ENCODE peak calls at places on chromosomes 1 and 21, in seven cellular contexts. X is lower leg skin, L is iris pigment epithelial cell, T is T-helper 17 cell, W is NCI-H1694, J is neural crest cell, N is GM12864. Y is an unnamed sample.

GRCh38 chr1:183896466-183897026 is 91.6 kb downstream of the RGL1 start:
- DNase-seq in X (no peak), L (peak), T (no peak), W (no peak), J (no peak), N (no peak), Y (no peak)

GRCh38 chr21:38780879-38781278 is 24.9 kb upstream of the ETS2 start:
- DNase-seq in X (no peak), L (no peak), T (no peak), W (no peak), J (no peak), N (no peak), Y (no peak)

GRCh38 chr1:199007423-199007822 is 368.6 kb downstream of the PTPRC start:
- DNase-seq in X (no peak), L (peak), T (no peak), W (no peak), J (no peak), N (no peak), Y (no peak)

GRCh38 chr21:43985690-43986251 is 26.3 kb upstream of the TRAPPC10 start:
- DNase-seq in X (no peak), L (no peak), T (no peak), W (no peak), J (no peak), N (no peak), Y (no peak)

GRCh38 chr1:212281589-212281988 is 3.6 kb upstream of the PPP2R5A start:
- DNase-seq in X (no peak), L (peak), T (no peak), W (no peak), J (no peak), N (no peak), Y (no peak)

GRCh38 chr1:248686815-248687214 is 15.8 kb downstream of the OR14I1 start:
- DNase-seq in X (no peak), L (no peak), T (no peak), W (no peak), J (no peak), N (peak), Y (no peak)

GRCh38 chr21:42463861-42464515 is 32.0 kb downstream of the RSPH1 start:
- DNase-seq in X (no peak), L (peak), T (peak), W (no peak), J (no peak), N (peak), Y (peak)

GRCh38 chr21:38478782-38479181 is 19.5 kb downstream of the ERG start:
- DNase-seq in X (no peak), L (peak), T (no peak), W (no peak), J (no peak), N (no peak), Y (no peak)

GRCh38 chr1:18385239-18385790 is 95.4 kb upstream of the KLHDC7A start:
- DNase-seq in X (no peak), L (no peak), T (no peak), W (no peak), J (peak), N (no peak), Y (no peak)

GRCh38 chr1:7022058-7022457 is 236.8 kb downstream of the CAMTA1 start:
- DNase-seq in X (no peak), L (no peak), T (no peak), W (no peak), J (no peak), N (no peak), Y (no peak)

GRCh38 chr1:40768146-40768990 is 15.2 kb upstream of the KCNQ4 start:
- DNase-seq in X (no peak), L (no peak), T (no peak), W (no peak), J (no peak), N (no peak), Y (no peak)

GRCh38 chr1:159817276-159818041 is 9.2 kb upstream of the SLAMF8 start:
- DNase-seq in X (no peak), L (peak), T (no peak), W (no peak), J (no peak), N (no peak), Y (no peak)

GRCh38 chr1:168520052-168520751 is 23.6 kb downstream of the XCL2 start:
- DNase-seq in X (no peak), L (no peak), T (no peak), W (no peak), J (no peak), N (no peak), Y (no peak)

GRCh38 chr1:29647581-29647980 is 411.3 kb downstream of the PTPRU start:
- DNase-seq in X (no peak), L (peak), T (no peak), W (no peak), J (no peak), N (no peak), Y (no peak)

GRCh38 chr1:43945898-43946243 is 879 bp upstream of the IPO13 start:
- DNase-seq in X (no peak), L (no peak), T (no peak), W (no peak), J (no peak), N (no peak), Y (no peak)

GRCh38 chr1:67013573-67013972 is 40.4 kb downstream of the SLC35D1 start:
- DNase-seq in X (no peak), L (peak), T (no peak), W (no peak), J (no peak), N (no peak), Y (no peak)

GRCh38 chr1:52588535-52588934 is 13.6 kb upstream of the GPX7 start:
- DNase-seq in X (no peak), L (no peak), T (no peak), W (no peak), J (no peak), N (no peak), Y (no peak)

GRCh38 chr21:38773108-38774061 is 32.3 kb upstream of the ETS2 start:
- DNase-seq in X (peak), L (peak), T (no peak), W (no peak), J (no peak), N (no peak), Y (no peak)

GRCh38 chr21:42555756-42556438 is 42.2 kb downstream of the SLC37A1 start:
- DNase-seq in X (no peak), L (no peak), T (no peak), W (no peak), J (no peak), N (no peak), Y (no peak)

GRCh38 chr1:230112131-230112701 is 45.2 kb downstream of the GALNT2 start:
- DNase-seq in X (no peak), L (no peak), T (no peak), W (no peak), J (peak), N (no peak), Y (no peak)

GRCh38 chr1:19656780-19657475 is 7.7 kb upstream of the HTR6 start:
- DNase-seq in X (no peak), L (no peak), T (no peak), W (no peak), J (no peak), N (no peak), Y (no peak)

GRCh38 chr1:226268421-226269124 is 40.4 kb downstream of the LIN9 start:
- DNase-seq in X (no peak), L (peak), T (no peak), W (no peak), J (no peak), N (no peak), Y (no peak)

GRCh38 chr1:5980314-5981008 is 11.8 kb downstream of the NPHP4 start:
- DNase-seq in X (no peak), L (peak), T (no peak), W (no peak), J (no peak), N (no peak), Y (peak)

GRCh38 chr1:44044071-44044801 is 13.0 kb upstream of the SLC6A9 start:
- DNase-seq in X (no peak), L (peak), T (no peak), W (no peak), J (no peak), N (no peak), Y (no peak)

GRCh38 chr1:8814870-8815269 is 2.6 kb downstream of the RERE start:
- DNase-seq in X (no peak), L (no peak), T (no peak), W (no peak), J (no peak), N (no peak), Y (peak)

GRCh38 chr21:32599146-32599925 is 12.8 kb downstream of the CFAP298 start:
- DNase-seq in X (no peak), L (no peak), T (no peak), W (no peak), J (no peak), N (no peak), Y (no peak)

GRCh38 chr1:202704601-202705000 is 5.7 kb downstream of the SYT2 start:
- DNase-seq in X (no peak), L (no peak), T (no peak), W (no peak), J (no peak), N (no peak), Y (no peak)

GRCh38 chr1:203402609-203403337 is 51.9 kb upstream of the FMOD start:
- DNase-seq in X (peak), L (peak), T (no peak), W (no peak), J (no peak), N (no peak), Y (no peak)

GRCh38 chr1:58792851-58793250 is 9.0 kb upstream of the JUN start:
- DNase-seq in X (no peak), L (no peak), T (no peak), W (no peak), J (no peak), N (no peak), Y (no peak)

GRCh38 chr1:36125129-36125991 is at the start of gene COL8A2:
- DNase-seq in X (no peak), L (no peak), T (no peak), W (no peak), J (no peak), N (no peak), Y (no peak)

GRCh38 chr1:13730301-13730700 is 30.3 kb downstream of the PRDM2 start:
- DNase-seq in X (no peak), L (no peak), T (no peak), W (no peak), J (no peak), N (no peak), Y (no peak)

GRCh38 chr1:68384872-68385390 is 64.8 kb downstream of the RPE65 start:
- DNase-seq in X (no peak), L (peak), T (no peak), W (no peak), J (no peak), N (no peak), Y (no peak)

GRCh38 chr1:66931548-66932124 is 6.8 kb downstream of the MIER1 start:
- DNase-seq in X (no peak), L (no peak), T (no peak), W (no peak), J (no peak), N (no peak), Y (no peak)

GRCh38 chr1:155125946-155126493 is 1.7 kb upstream of the EFNA1 start:
- DNase-seq in X (no peak), L (peak), T (no peak), W (no peak), J (peak), N (no peak), Y (no peak)

GRCh38 chr1:109197163-109198042 is 16.3 kb upstream of the SARS1 start:
- DNase-seq in X (no peak), L (peak), T (no peak), W (no peak), J (no peak), N (no peak), Y (no peak)

GRCh38 chr1:36321119-36321951 is 2.1 kb downstream of the EVA1B start:
- DNase-seq in X (peak), L (peak), T (no peak), W (no peak), J (peak), N (no peak), Y (no peak)

GRCh38 chr21:32321480-32321879 is 22.8 kb downstream of the MRAP start:
- DNase-seq in X (no peak), L (no peak), T (no peak), W (no peak), J (no peak), N (no peak), Y (no peak)